ENCODE peak calls at places on chromosomes 12 and 14, in four cellular contexts. A is neural progenitor cell, B is mucosa of descending colon, V is fibroblast of mammary gland. J is an unnamed sample.

GRCh38 chr12:107320929-107321618 is 227.7 kb upstream of the CRY1 start:
- DNase-seq in A (peak), V (no peak), B (peak), J (peak)

GRCh38 chr12:56487448-56488040 is 417 bp downstream of the GLS2 start:
- DNase-seq in V (peak), B (peak), A (peak), J (peak)

GRCh38 chr12:108457006-108457733 is 57.9 kb upstream of the FICD start:
- DNase-seq in V (peak), A (peak), B (no peak), J (peak)

GRCh38 chr14:102849522-102850379 is 72.5 kb downstream of the TRAF3 start:
- DNase-seq in V (peak), B (no peak), A (no peak), J (no peak)

GRCh38 chr12:64757778-64758177 is 1.4 kb downstream of the GNS start:
- DNase-seq in V (peak), A (no peak), B (no peak), J (no peak)

GRCh38 chr14:103629503-103630121 is 601 bp downstream of the KLC1 start:
- DNase-seq in V (no peak), A (peak), B (peak), J (peak)

GRCh38 chr14:66403183-66403582 is 83.0 kb upstream of the CCDC196 start:
- DNase-seq in A (peak), V (peak), B (no peak), J (peak)

GRCh38 chr12:75437564-75437963 is 43.0 kb upstream of the GLIPR1 start:
- DNase-seq in V (peak), A (no peak), B (no peak), J (peak)

GRCh38 chr14:93231129-93231979 is 24.3 kb downstream of the UBR7 start:
- DNase-seq in B (no peak), A (no peak), V (peak), J (peak)

GRCh38 chr12:20629414-20630156 is 65.5 kb upstream of the SLCO1C1 start:
- DNase-seq in A (no peak), B (peak), V (peak), J (peak)

GRCh38 chr14:100523536-100524025 is 63.6 kb downstream of the BEGAIN start:
- DNase-seq in V (no peak), A (no peak), B (peak), J (no peak)

GRCh38 chr14:85601246-85601645 is 71.3 kb downstream of the FLRT2 start:
- DNase-seq in A (no peak), V (peak), B (no peak), J (no peak)

GRCh38 chr14:26926585-26926984 is 328.8 kb upstream of the NOVA1 start:
- DNase-seq in V (no peak), B (no peak), A (no peak), J (no peak)

GRCh38 chr12:109308534-109309440 is at the start of gene FOXN4:
- DNase-seq in A (peak), V (no peak), B (no peak), J (no peak)

GRCh38 chr14:77707355-77707723 is 484 bp downstream of the ALKBH1 start:
- DNase-seq in V (peak), A (peak), B (no peak), J (peak)

DNA sequence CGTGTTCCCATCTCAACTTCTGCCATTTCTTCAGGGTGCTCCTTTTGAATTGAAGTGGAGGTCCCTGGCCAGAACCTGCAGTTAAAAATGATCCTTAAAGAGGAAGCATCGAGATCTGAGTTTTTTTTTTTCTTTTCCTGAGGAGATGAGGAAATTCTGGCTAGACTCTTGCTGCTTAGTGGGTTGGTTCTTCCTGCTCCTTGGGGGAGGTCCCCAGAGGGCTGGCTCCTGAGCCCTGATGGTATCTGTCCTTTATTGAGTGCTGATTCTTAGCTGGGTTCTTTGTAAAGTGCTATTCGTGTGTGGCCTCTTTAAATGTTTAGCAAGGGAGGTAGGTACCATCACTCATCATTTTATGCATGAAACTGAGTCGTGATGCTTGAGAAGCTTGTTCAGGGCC is 11.7 kb downstream of the PELI2 start:
- DNase-seq in A (peak), B (no peak), V (peak), J (peak)
- H3K4me3 ChIP-seq in A (no peak), B (no peak), V (no peak), J (no peak)

DNA sequence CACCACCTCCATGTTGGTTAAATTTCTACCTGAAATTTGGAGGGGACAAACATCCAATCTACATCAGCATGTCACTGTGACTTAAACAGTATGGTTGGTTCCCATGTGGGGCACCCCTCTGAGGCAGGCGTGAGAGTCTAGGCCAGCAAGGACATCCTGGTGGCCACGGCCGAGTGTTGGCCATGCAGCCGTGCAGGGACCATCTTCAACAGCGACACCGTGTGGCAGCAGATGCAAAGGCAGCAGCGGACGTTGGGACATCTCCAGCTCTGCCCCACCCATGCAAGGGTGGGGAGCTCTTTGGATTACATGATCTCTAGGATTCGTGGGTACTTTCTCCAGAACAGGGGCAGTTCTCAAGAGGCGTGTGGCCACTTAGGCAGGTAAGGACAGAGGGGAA is 49.8 kb downstream of the NOC4L start:
- DNase-seq in B (no peak), V (peak), A (peak), J (no peak)
- TF ChIP-seq CTCF in B (no peak), V (peak), A (peak), J (peak)

DNA sequence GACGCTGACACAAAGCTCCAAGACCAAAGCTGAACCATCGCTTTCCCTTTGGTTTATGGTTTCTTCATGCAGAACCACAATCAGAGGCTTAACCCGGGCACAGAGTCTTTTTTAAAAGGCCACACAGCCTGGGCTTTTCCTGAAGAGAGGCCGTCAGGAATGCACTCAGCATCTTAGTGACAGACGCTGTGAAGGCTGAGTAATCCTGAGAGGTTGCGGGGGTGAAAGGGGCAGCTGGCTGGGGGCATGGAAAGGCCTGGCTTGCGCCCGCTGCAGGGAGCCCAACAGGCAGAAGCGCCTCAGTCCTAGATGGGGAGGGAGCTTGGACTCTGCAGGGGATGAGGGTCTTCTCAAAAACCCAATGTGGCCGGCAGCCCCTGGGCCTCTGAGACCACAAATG is 13.6 kb downstream of the CTDSP2 start:
- DNase-seq in A (peak), B (no peak), V (no peak), J (peak)
- H3K4me3 ChIP-seq in A (no peak), B (no peak), V (no peak), J (no peak)

GRCh38 chr14:86646688-86647687 is 1117.0 kb downstream of the FLRT2 start:
- DNase-seq in V (peak), B (no peak), A (no peak), J (peak)
- TF ChIP-seq CTCF in V (peak), B (no peak), A (peak), J (no peak)

GRCh38 chr12:6696690-6697583 is 3.7 kb downstream of the PIANP start:
- DNase-seq in A (no peak), V (no peak), B (no peak), J (no peak)

GRCh38 chr12:6699259-6699988 is 1.2 kb downstream of the PIANP start:
- DNase-seq in V (no peak), B (no peak), A (no peak), J (no peak)

GRCh38 chr12:6699989-6700645 is 498 bp downstream of the PIANP start:
- DNase-seq in A (peak), V (no peak), B (no peak), J (no peak)

GRCh38 chr12:6697584-6698351 is 2.8 kb downstream of the PIANP start:
- DNase-seq in V (peak), A (peak), B (no peak), J (peak)

GRCh38 chr12:6698352-6699046 is 2.1 kb downstream of the PIANP start:
- DNase-seq in A (no peak), V (no peak), B (no peak), J (no peak)
- H3K4me3 ChIP-seq in A (no peak), V (no peak), B (no peak), J (no peak)

DNA sequence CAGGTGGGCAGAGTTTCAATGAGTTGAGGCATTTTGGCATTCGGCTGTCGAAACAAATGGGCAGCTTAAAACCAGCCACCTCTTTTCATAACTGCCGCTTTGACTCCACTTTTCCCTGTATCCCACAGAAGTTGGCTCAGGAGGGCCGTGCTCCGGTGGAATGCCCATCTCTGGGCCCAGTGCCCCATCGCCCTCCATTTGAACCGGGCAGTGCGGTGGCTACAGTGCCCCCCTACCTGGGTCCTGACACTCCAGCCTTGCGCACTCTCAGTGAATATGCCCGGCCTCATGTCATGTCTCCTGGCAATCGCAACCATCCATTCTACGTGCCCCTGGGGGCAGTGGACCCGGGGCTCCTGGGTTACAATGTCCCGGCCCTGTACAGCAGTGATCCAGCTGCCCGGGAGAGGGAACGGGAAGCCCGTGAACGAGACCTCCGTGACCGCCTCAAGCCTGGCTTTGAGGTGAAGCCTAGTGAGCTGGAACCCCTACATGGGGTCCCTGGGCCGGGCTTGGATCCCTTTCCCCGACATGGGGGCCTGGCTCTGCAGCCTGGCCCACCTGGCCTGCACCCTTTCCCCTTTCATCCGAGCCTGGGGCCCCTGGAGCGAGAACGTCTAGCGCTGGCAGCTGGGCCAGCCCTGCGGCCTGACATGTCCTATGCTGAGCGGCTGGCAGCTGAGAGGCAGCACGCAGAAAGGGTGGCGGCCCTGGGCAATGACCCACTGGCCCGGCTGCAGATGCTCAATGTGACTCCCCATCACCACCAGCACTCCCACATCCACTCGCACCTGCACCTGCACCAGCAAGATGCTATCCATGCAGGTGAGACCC is 5.0 kb upstream of the RNU7-1 start:
- DNase-seq in B (peak), V (no peak), A (no peak), J (no peak)
- TF ChIP-seq CTCF in B (no peak), V (no peak), A (no peak), J (no peak)

GRCh38 chr14:97704316-97704715 is 907.1 kb downstream of the VRK1 start:
- DNase-seq in A (no peak), B (no peak), V (no peak), J (no peak)
- H3K4me3 ChIP-seq in A (no peak), B (no peak), V (no peak), J (no peak)

GRCh38 chr14:106802413-106803364 is 1276.3 kb downstream of the TMEM121 start:
- DNase-seq in B (peak), V (no peak), A (no peak), J (no peak)
- TF ChIP-seq CTCF in B (no peak), V (no peak), A (no peak), J (no peak)

GRCh38 chr12:9868951-9869306 is 225 bp downstream of the CLEC2B start:
- DNase-seq in A (no peak), V (no peak), B (no peak), J (no peak)
- H3K4me3 ChIP-seq in A (no peak), V (peak), B (peak), J (peak)

J was measured in cardiac fibroblast.